ENCODE peak calls at places on chromosomes 13 and 19, in five cellular contexts. W is fibroblast of gingiva, E is COR-L47, I is cardiac muscle cell, L is NCI-H226. O is an unnamed sample.

GRCh38 chr19:46015961-46016425 is 6.9 kb downstream of the PGLYRP1 start:
- DNase-seq in W (no peak), E (peak), I (peak), L (no peak), O (peak)

GRCh38 chr19:10227215-10227971 is 3.7 kb downstream of the S1PR2 start:
- DNase-seq in W (peak), E (no peak), I (no peak), L (no peak), O (no peak)

GRCh38 chr19:12666305-12667048 is at the start of the genes MAN2B1 and WDR83:
- DNase-seq in W (peak), E (peak), I (peak), L (peak), O (peak)

GRCh38 chr13:102651892-102652291 is 43.0 kb downstream of the METTL21C start:
- DNase-seq in W (peak), E (no peak), I (no peak), L (peak), O (no peak)

GRCh38 chr19:4984106-4984380 is 15.1 kb downstream of the KDM4B start:
- DNase-seq in W (no peak), E (no peak), I (no peak), L (no peak), O (no peak)

GRCh38 chr13:40993987-40994386 is 25.1 kb downstream of the ELF1 start:
- DNase-seq in W (no peak), E (peak), I (no peak), L (no peak), O (no peak)

GRCh38 chr13:110872034-110872767 is 42.7 kb downstream of the ANKRD10 start:
- DNase-seq in W (no peak), E (no peak), I (no peak), L (no peak), O (no peak)

GRCh38 chr19:40716031-40716654 is 543 bp downstream of the COQ8B start:
- DNase-seq in W (no peak), E (no peak), I (no peak), L (peak), O (peak)

GRCh38 chr13:26810095-26810494 is 49.5 kb upstream of the GPR12 start:
- DNase-seq in W (no peak), E (no peak), I (no peak), L (no peak), O (no peak)

GRCh38 chr13:67226686-67227085 is 3.5 kb downstream of the PCDH9 start:
- DNase-seq in W (no peak), E (no peak), I (no peak), L (no peak), O (peak)

GRCh38 chr19:8338835-8339234 is 4.2 kb downstream of the KANK3 start:
- DNase-seq in W (no peak), E (no peak), I (no peak), L (no peak), O (no peak)

GRCh38 chr13:105070452-105070851 is 1465.0 kb downstream of the EFNB2 start:
- DNase-seq in W (no peak), E (no peak), I (no peak), L (no peak), O (no peak)

GRCh38 chr19:51735759-51736449 is 12.1 kb upstream of the HAS1 start:
- DNase-seq in W (peak), E (no peak), I (no peak), L (peak), O (no peak)

GRCh38 chr13:113114511-113115362 is 7.9 kb upstream of the F10 start:
- DNase-seq in W (no peak), E (no peak), I (no peak), L (no peak), O (no peak)

GRCh38 chr13:75217949-75218348 is 264.0 kb downstream of the TBC1D4 start:
- DNase-seq in W (peak), E (no peak), I (peak), L (peak), O (no peak)

GRCh38 chr19:31450696-31451095 is 101.5 kb upstream of the TSHZ3 start:
- DNase-seq in W (no peak), E (no peak), I (no peak), L (no peak), O (no peak)

GRCh38 chr13:94315188-94315587 is 164.3 kb downstream of the DCT start:
- DNase-seq in W (no peak), E (no peak), I (no peak), L (no peak), O (no peak)

GRCh38 chr19:28640506-28640905 is 572.4 kb downstream of the UQCRFS1 start:
- DNase-seq in W (no peak), E (no peak), I (no peak), L (no peak), O (no peak)

GRCh38 chr13:22793598-22794134 is 387.1 kb upstream of the SGCG start:
- DNase-seq in W (no peak), E (no peak), I (peak), L (no peak), O (no peak)

GRCh38 chr13:113598081-113598410 is 13.5 kb downstream of the TFDP1 start:
- DNase-seq in W (no peak), E (no peak), I (no peak), L (no peak), O (no peak)

GRCh38 chr19:3080281-3080680 is 13.9 kb upstream of the GNA11 start:
- DNase-seq in W (peak), E (no peak), I (no peak), L (no peak), O (no peak)

GRCh38 chr19:7605490-7606222 is 10.0 kb downstream of the CAMSAP3 start:
- DNase-seq in W (no peak), E (no peak), I (no peak), L (peak), O (peak)

GRCh38 chr13:25927966-25928365 is 123.8 kb downstream of the SHISA2 start:
- DNase-seq in W (peak), E (no peak), I (no peak), L (no peak), O (no peak)

GRCh38 chr19:17871878-17872250 is at the start of gene SLC5A5:
- DNase-seq in W (no peak), E (no peak), I (no peak), L (no peak), O (peak)

GRCh38 chr13:28392428-28392827 is 102.5 kb downstream of the FLT1 start:
- DNase-seq in W (no peak), E (no peak), I (no peak), L (no peak), O (no peak)

GRCh38 chr13:98826156-98826555 is 73.7 kb upstream of the SLC15A1 start:
- DNase-seq in W (no peak), E (no peak), I (no peak), L (no peak), O (no peak)

GRCh38 chr19:13060233-13060963 is 42.3 kb downstream of the LYL1 start:
- DNase-seq in W (no peak), E (no peak), I (no peak), L (peak), O (no peak)

GRCh38 chr13:82717249-82717648 is 1165.0 kb downstream of the SLITRK1 start:
- DNase-seq in W (peak), E (no peak), I (no peak), L (peak), O (peak)

GRCh38 chr13:107170270-107170931 is 602.5 kb upstream of the ARGLU1 start:
- DNase-seq in W (no peak), E (no peak), I (no peak), L (no peak), O (no peak)

GRCh38 chr13:50098693-50099092 is 83.4 kb downstream of the KCNRG start:
- DNase-seq in W (no peak), E (no peak), I (no peak), L (no peak), O (peak)

GRCh38 chr13:48160879-48161278 is 66.0 kb upstream of the MED4 start:
- DNase-seq in W (no peak), E (no peak), I (no peak), L (peak), O (no peak)